ENCODE peak calls at places on chromosomes 5 and 9, in five cellular contexts. W is K562, D is HepG2, Z is IMR-90, N is GM12878. M is an unnamed sample.
A peak's percentile ranks its signal among the peaks of the same experiment; 100 is the strongest.

GRCh38 chr5:176695073-176695472 is 47.8 kb downstream of the TSPAN17 start:
- DNase-seq in D (no peak), Z (no peak), W (no peak), N (no peak), M (peak; percentile 29)

GRCh38 chr5:180591249-180591887 is at the start of gene SCGB3A1:
- DNase-seq in D (no peak), Z (no peak), N (no peak), W (peak; percentile 17), M (peak; percentile 57)

GRCh38 chr9:123926986-123927385 is 2.9 kb downstream of the DENND1A start:
- DNase-seq in W (no peak), Z (no peak), D (no peak), N (no peak), M (no peak)

GRCh38 chr9:21994996-21995651 is 533 bp downstream of the CDKN2B-AS1 start:
- DNase-seq in W (no peak), D (no peak), Z (peak; percentile 69), N (peak; percentile 55), M (peak; percentile 79)

GRCh38 chr9:94210616-94211603 is 48.2 kb upstream of the ZNF169 start:
- DNase-seq in Z (no peak), N (no peak), W (no peak), D (no peak), M (peak; percentile 17)

GRCh38 chr9:87740198-87740597 is 14.3 kb downstream of the CTSL start:
- DNase-seq in W (no peak), D (no peak), Z (peak; percentile 6), N (no peak), M (no peak)

GRCh38 chr9:122816163-122816867 is 12.1 kb downstream of the PDCL start:
- DNase-seq in D (no peak), Z (no peak), N (no peak), W (no peak), M (no peak)

GRCh38 chr9:93305497-93306020 is 121.6 kb downstream of the WNK2 start:
- DNase-seq in D (no peak), W (no peak), N (no peak), Z (no peak), M (peak; percentile 21)

GRCh38 chr5:14581891-14582796 is 552 bp downstream of the OTULINL start:
- DNase-seq in N (no peak), W (no peak), D (no peak), Z (no peak), M (peak; percentile 85)

GRCh38 chr9:88773627-88774244 is 217.5 kb upstream of the S1PR3 start:
- DNase-seq in N (no peak), W (no peak), D (no peak), Z (peak; percentile 63), M (no peak)

GRCh38 chr5:150412319-150413175 is at the start of gene CD74:
- DNase-seq in N (peak; percentile 97), D (peak; percentile 90), W (no peak), Z (peak; percentile 20), M (peak; percentile 53)

GRCh38 chr5:142316051-142316450 is 8.8 kb downstream of the SPRY4 start:
- DNase-seq in W (no peak), D (no peak), N (no peak), Z (peak; percentile 67), M (peak; percentile 69)

DNA sequence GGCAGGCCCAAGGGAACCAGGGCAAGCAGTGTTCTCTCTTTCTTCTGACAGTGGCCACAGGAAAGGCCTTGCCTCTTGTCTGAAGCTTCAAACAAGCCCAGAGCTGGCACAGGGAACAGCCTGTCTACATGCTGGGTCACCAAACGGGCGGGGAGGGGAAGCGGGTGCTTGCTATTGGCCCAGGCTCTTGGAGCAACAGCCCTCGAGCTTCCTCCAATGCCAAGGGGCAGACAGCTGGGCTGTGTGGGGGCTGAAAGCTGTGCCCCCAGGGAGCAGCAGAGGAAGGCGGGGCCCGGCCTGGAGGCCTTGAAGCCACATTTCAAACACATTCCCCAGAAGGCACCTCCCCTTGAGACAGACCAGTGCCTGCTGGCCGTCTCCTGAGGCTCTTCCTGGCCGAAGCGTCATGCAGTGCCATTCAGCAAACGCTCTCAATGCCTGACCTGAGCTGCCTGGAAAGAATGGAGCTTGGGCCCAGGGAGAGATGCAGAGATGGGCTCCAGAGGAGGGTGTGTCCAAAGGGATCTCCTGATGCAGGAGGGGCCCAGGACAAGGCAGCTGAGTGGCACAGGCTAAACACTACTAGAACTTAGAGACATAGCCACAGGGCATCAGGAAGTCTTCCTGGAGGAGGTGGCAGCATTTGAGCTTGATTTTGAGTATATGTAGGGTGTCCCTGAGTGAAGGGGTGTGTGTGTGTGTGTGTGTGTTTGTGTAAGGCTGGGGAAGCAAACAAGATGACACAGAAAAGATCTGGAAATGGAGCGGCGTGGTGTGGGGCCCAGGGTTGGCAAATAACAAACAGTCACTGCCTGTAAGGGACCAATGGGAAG is 2.5 kb downstream of the FIBCD1 start:
- DNase-seq in Z (peak; percentile 75), N (no peak), D (peak; percentile 28), W (peak; percentile 64), M (no peak)
- TF ChIP-seq SMC3 in Z (no peak), N (no peak), D (no peak), W (no peak), M (no peak)

GRCh38 chr9:129481424-129481823 is 139.5 kb downstream of the C9orf50 start:
- DNase-seq in D (no peak), N (no peak), W (no peak), Z (no peak), M (no peak)
- H3K9ac ChIP-seq in D (no peak overlapping the region), N (no peak overlapping the region), W (peak overlapping the region; percentile 92), Z (peak overlapping the region; percentile 75), M (peak overlapping the region; percentile 99)

DNA sequence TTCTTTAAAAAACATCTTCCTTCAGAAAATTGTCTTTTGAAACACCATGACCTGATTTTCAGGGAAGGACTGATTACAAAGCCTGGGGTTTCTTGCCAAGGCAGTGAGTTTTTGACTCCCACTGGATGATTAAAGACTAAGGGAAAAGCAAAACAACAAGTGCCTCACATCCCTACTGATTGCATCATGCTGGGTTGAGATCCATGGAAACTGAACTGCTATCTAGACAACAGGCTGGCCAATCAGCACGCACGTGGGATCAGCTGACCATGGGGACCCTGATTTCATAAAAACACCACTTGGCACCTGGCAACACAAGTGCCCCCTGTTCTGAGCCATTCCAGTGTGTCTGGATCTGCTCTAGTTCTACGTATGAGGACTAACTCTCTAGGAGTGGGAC is 212.3 kb downstream of the SMARCA2 start:
- DNase-seq in N (no peak), Z (peak; percentile 67), D (no peak), W (no peak), M (no peak)
- H2AFZ ChIP-seq in N (no peak overlapping the region), Z (no peak overlapping the region), D (no peak overlapping the region), W (peak overlapping the region; percentile 40), M (no peak overlapping the region)

GRCh38 chr5:76298852-76299251 is 104.2 kb upstream of the IQGAP2 start:
- DNase-seq in N (no peak), W (no peak), D (no peak), Z (no peak), M (no peak)

GRCh38 chr5:76305264-76305663 is 97.8 kb upstream of the IQGAP2 start:
- DNase-seq in Z (no peak), N (no peak), W (no peak), D (no peak), M (no peak)

GRCh38 chr5:76299592-76299991 is 103.5 kb upstream of the IQGAP2 start:
- DNase-seq in N (peak; percentile 25), W (no peak), D (no peak), Z (no peak), M (no peak)

GRCh38 chr5:76303917-76304316 is 99.2 kb upstream of the IQGAP2 start:
- DNase-seq in Z (no peak), W (no peak), D (no peak), N (peak; percentile 34), M (no peak)
- TF ChIP-seq SMC3 in Z (no peak), W (no peak), D (no peak), N (no peak), M (no peak)

GRCh38 chr9:90983394-90983793 is 181.8 kb downstream of the SYK start:
- DNase-seq in D (no peak), W (no peak), N (no peak), Z (no peak), M (no peak)
- H3K9ac ChIP-seq in D (no peak overlapping the region), W (no peak overlapping the region), N (no peak overlapping the region), Z (no peak overlapping the region), M (no peak overlapping the region)